ENCODE peak calls at places on chromosomes 2 and 18, in ten cellular contexts. O is GM23338, E is spleen, J is tibial artery, B is Peyer's patch, C is transverse colon, Z is prostate gland, N is upper lobe of right lung, P is right lobe of liver, Q is lower lobe of right lung. L is an unnamed sample.

GRCh38 chr2:107772380-107772779 is 54.3 kb upstream of the RGPD4 start:
- DNase-seq in P (no peak), N (no peak), J (no peak), E (no peak), Q (no peak), B (no peak), O (no peak), C (no peak), Z (no peak), L (peak)

GRCh38 chr2:216700088-216700567 is 4.8 kb upstream of the IGFBP5 start:
- DNase-seq in E (no peak), J (no peak), C (no peak), O (no peak), Z (no peak), P (no peak), B (no peak), Q (no peak), N (no peak), L (no peak)

GRCh38 chr2:145652992-145653545 is 1133.2 kb upstream of the ZEB2 start:
- DNase-seq in C (no peak), B (no peak), Q (no peak), N (no peak), E (no peak), P (no peak), J (no peak), Z (no peak), O (no peak), L (no peak)

GRCh38 chr2:63012541-63012940 is 38.1 kb upstream of the OTX1 start:
- DNase-seq in E (no peak), C (no peak), Z (no peak), P (no peak), Q (no peak), N (no peak), J (no peak), B (no peak), O (no peak), L (no peak)

GRCh38 chr2:216636570-216637450 is 3.6 kb downstream of the IGFBP2 start:
- DNase-seq in J (peak), N (no peak), E (no peak), Z (peak), P (peak), B (peak), C (peak), O (peak), Q (peak), L (no peak)

GRCh38 chr18:58937204-58937603 is 72.5 kb downstream of the ZNF532 start:
- DNase-seq in C (no peak), Z (no peak), J (no peak), Q (no peak), N (no peak), O (no peak), B (no peak), P (no peak), E (no peak), L (no peak)

GRCh38 chr2:56130463-56131070 is 53.2 kb upstream of the CCDC85A start:
- DNase-seq in J (no peak), C (no peak), E (no peak), N (no peak), P (no peak), O (peak), B (no peak), Q (no peak), Z (no peak), L (peak)

GRCh38 chr2:49490710-49491109 is 336.4 kb upstream of the FSHR start:
- DNase-seq in E (no peak), Q (peak), P (peak), Z (peak), O (peak), C (peak), B (no peak), N (no peak), J (no peak), L (peak)

GRCh38 chr2:74655579-74655978 is 1.5 kb downstream of the SEMA4F start:
- DNase-seq in J (no peak), E (no peak), Z (no peak), Q (no peak), N (no peak), C (no peak), O (no peak), P (no peak), B (no peak), L (no peak)

GRCh38 chr2:205058409-205058808 is 513.1 kb downstream of the PARD3B start:
- DNase-seq in E (no peak), J (no peak), B (no peak), P (no peak), Z (no peak), O (no peak), C (no peak), N (no peak), Q (no peak), L (no peak)

GRCh38 chr18:37430346-37431076 is 135.1 kb downstream of the CELF4 start:
- DNase-seq in N (no peak), Z (no peak), Q (no peak), O (peak), C (no peak), J (no peak), B (no peak), E (no peak), P (no peak), L (no peak)

GRCh38 chr2:176427549-176427948 is 158.3 kb downstream of the MTX2 start:
- DNase-seq in N (no peak), Q (no peak), Z (no peak), E (no peak), O (no peak), P (no peak), J (no peak), B (no peak), C (no peak), L (peak)

GRCh38 chr2:217993817-217994459 is 8.9 kb downstream of the TNS1 start:
- DNase-seq in C (peak), N (peak), Z (no peak), Q (peak), J (no peak), E (peak), O (peak), B (no peak), P (peak), L (no peak)

GRCh38 chr2:215831296-215831913 is 181.9 kb downstream of the MREG start:
- DNase-seq in J (no peak), N (no peak), Z (no peak), B (no peak), Q (peak), C (peak), E (no peak), P (no peak), O (no peak), L (no peak)

GRCh38 chr2:143083636-143084035 is 45.6 kb upstream of the ARHGAP15 start:
- DNase-seq in Q (no peak), B (no peak), O (no peak), N (no peak), J (no peak), C (no peak), E (no peak), Z (no peak), P (no peak), L (no peak)

GRCh38 chr2:201116115-201116958 is at the start of gene CFLAR:
- DNase-seq in E (peak), C (peak), N (peak), Q (peak), J (peak), P (peak), B (peak), O (peak), Z (peak), L (peak)

GRCh38 chr2:201114846-201115245 is 1.1 kb upstream of the CFLAR start:
- DNase-seq in P (no peak), C (no peak), E (no peak), O (no peak), Z (no peak), N (no peak), Q (no peak), J (no peak), B (no peak), L (no peak)

GRCh38 chr2:201118957-201119848 is 3.2 kb downstream of the CFLAR start:
- DNase-seq in J (no peak), E (no peak), O (peak), P (no peak), Z (no peak), Q (no peak), N (no peak), B (no peak), C (no peak), L (no peak)

GRCh38 chr2:201118121-201118956 is 2.4 kb downstream of the CFLAR start:
- DNase-seq in O (peak), Q (peak), P (peak), B (peak), C (peak), J (peak), Z (peak), E (peak), N (peak), L (peak)

DNA sequence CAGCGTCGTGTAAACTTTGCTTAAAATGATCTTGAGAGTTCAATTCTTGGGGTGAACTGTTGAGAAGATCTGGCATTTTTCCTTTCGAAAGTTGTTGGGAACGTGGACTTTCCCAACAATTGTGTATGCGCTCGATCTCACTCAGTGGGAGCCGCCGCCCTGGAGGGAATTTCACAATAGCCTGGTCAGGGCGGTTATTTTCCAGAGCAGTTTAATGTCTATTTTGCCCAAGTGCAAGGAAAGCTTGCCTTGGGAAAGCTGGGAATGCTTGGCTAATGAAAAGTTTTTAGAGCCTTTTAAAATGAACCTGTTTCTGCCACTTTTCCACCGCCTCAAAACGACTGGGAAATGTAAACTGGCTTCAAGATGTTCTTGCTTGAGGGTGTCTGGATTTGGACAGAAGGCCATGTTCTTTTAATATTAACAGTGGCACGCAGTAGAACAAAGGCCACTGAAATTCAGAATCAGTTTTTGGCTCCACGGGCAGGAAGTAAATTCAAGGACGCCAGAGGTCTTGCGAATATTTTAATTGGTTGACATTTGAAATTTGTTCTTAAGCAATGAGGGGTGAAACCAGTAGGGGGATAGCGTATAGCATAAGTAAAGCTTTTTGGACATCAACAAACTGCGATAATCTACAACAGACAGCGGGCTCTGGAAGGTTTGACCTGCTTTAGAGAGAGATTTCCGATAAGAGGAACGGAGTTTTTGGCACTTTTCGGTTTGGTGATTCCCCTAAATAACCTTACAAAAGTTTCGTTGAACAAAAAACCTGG is 1.2 kb downstream of the CFLAR start:
- DNase-seq in B (no peak), O (peak), J (peak), P (peak), E (no peak), Z (peak), N (no peak), Q (no peak), C (peak), L (peak)
- TF ChIP-seq CTCF in B (peak), O (peak), J (peak), P (peak), E (peak), Z (no peak), N (peak), Q (peak), C (peak), L (no peak)

GRCh38 chr18:78813156-78813555 is 166.5 kb upstream of the SALL3 start:
- DNase-seq in Z (no peak), J (no peak), C (no peak), B (no peak), P (no peak), O (peak), N (no peak), Q (no peak), E (peak), L (no peak)

GRCh38 chr18:78814321-78814720 is 165.3 kb upstream of the SALL3 start:
- DNase-seq in Z (no peak), B (no peak), N (no peak), E (peak), Q (no peak), O (peak), C (no peak), J (no peak), P (no peak), L (no peak)

GRCh38 chr18:78813898-78814297 is 165.7 kb upstream of the SALL3 start:
- DNase-seq in O (no peak), N (no peak), J (no peak), E (peak), Q (no peak), B (no peak), P (no peak), C (no peak), Z (no peak), L (no peak)

GRCh38 chr18:78816114-78816513 is 163.5 kb upstream of the SALL3 start:
- DNase-seq in Z (no peak), E (peak), B (no peak), O (no peak), C (no peak), P (no peak), J (no peak), Q (no peak), N (no peak), L (no peak)

GRCh38 chr18:78814766-78815165 is 164.9 kb upstream of the SALL3 start:
- DNase-seq in E (peak), P (no peak), Z (no peak), N (no peak), C (peak), J (no peak), Q (no peak), B (no peak), O (no peak), L (no peak)
- H3K4me3 ChIP-seq in E (no peak), P (no peak), Z (no peak), N (no peak), C (no peak), J (no peak), Q (peak), B (no peak), O (no peak), L (no peak)

GRCh38 chr2:129764376-129765325 is 214.8 kb upstream of the RAB6C start:
- DNase-seq in Q (no peak), N (no peak), O (no peak), J (no peak), C (no peak), B (peak), Z (no peak), P (no peak), E (no peak), L (no peak)
- TF ChIP-seq CTCF in Q (no peak), N (no peak), O (no peak), J (no peak), C (no peak), B (no peak), Z (no peak), P (no peak), E (no peak), L (peak)

DNA sequence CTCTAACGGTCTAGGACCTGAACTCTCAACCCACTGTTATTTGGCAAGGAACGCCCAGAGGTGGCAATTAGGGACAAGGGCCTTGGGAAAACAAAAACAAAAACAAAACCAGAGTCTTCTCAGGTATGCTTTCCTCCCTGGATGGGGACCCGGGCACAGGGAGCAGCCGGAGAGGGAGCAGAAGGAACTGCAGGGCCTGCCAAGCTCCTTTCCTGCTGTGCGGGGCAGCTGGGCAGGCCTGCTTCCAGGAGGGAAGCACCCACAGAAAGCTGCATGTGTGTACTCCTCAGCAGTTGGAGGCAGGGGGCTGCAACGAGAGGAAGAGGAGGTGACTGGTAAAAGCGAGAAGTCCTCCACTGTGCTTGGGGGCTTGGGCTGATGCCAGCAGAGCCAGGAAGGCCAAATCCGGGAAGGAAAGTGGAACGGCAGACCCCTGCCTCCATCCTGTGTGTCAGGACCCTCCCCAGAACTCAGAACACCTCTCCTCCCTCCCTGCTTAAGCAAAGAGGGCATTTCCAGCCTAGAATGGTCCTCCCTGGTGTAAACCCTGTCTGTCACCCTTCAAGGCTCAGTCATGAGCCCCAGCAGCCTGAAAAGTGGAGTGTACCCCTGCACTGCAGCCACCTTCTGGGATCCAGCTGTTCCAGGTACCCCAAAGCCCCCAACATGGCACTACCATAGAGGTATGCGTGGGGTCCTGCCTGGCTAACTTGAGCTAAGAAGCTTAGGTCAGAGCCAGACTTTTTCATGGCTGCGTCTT is 56.3 kb downstream of the DNMT3A start:
- DNase-seq in E (no peak), N (no peak), J (no peak), P (no peak), C (no peak), B (no peak), O (no peak), Z (no peak), Q (no peak), L (no peak)
- H3K4me3 ChIP-seq in E (no peak), N (no peak), J (no peak), P (no peak), C (no peak), B (no peak), O (no peak), Z (no peak), Q (no peak), L (no peak)

DNA sequence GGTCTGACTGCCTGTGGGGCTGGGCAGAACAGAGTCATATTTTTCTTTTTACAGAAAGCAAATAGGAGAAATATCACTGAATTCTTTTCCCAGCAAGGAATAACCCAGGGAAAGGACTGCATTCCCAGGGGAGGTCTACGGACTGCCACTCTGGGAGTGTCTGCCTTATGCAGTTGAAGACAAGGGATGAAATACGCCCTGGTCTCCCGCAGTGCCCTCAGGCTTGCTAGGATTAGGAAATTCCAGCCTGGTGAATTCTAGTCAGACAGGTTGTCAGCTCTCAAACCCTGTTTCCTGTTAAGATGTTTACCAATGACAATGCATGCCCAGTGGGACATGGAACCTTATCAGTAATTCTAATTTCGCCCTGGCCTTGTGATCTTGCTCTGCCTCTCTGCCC is 30.3 kb upstream of the PDK1 start:
- DNase-seq in B (no peak), P (no peak), J (no peak), Q (no peak), O (peak), E (no peak), Z (no peak), N (no peak), C (no peak), L (no peak)
- TF ChIP-seq CTCF in B (no peak), P (no peak), J (no peak), Q (no peak), O (no peak), E (no peak), Z (no peak), N (no peak), C (no peak), L (no peak)